ENCODE peak calls at places on chromosomes 16 and 17, in nine cellular contexts. N is keratinocyte, A is A549, P is BE2C, X is uterus, H is H1, B is tibial nerve, U is brain microvascular endothelial cell, Z is HepG2. F is an unnamed sample.

GRCh38 chr17:81821603-81822311 is 11.3 kb downstream of the MCRIP1 start:
- DNase-seq in U (peak; percentile 35), H (no peak), Z (peak; percentile 84), N (no peak), P (peak; percentile 96), A (peak; percentile 85), X (peak; percentile 55), B (peak; percentile 37), F (peak; percentile 45)

GRCh38 chr17:31696184-31696602 is 162.9 kb downstream of the COPRS start:
- DNase-seq in P (peak; percentile 86), N (no peak), H (no peak), U (peak; percentile 53), Z (peak; percentile 50), X (peak; percentile 86), A (no peak), B (peak; percentile 70), F (peak; percentile 65)

GRCh38 chr16:64615647-64616280 is 506.1 kb downstream of the CDH11 start:
- DNase-seq in X (no peak), N (no peak), A (no peak), P (peak; percentile 84), H (peak; percentile 19), Z (no peak), B (no peak), U (no peak), F (peak; percentile 50)

GRCh38 chr17:48066656-48067055 is 18.5 kb downstream of the NFE2L1 start:
- DNase-seq in P (no peak), U (no peak), X (no peak), A (no peak), N (no peak), B (no peak), Z (no peak), H (no peak), F (no peak)

GRCh38 chr17:75124041-75124818 is 7.3 kb downstream of the NT5C start:
- DNase-seq in P (peak; percentile 89), U (peak; percentile 49), B (no peak), Z (peak; percentile 48), X (no peak), N (peak; percentile 97), A (peak; percentile 100), H (no peak), F (peak; percentile 34)

GRCh38 chr17:63489291-63489690 is 12.4 kb downstream of the ACE start:
- DNase-seq in N (no peak), Z (no peak), X (no peak), A (no peak), U (no peak), B (no peak), H (no peak), P (no peak), F (no peak)

GRCh38 chr17:68061512-68062313 is 26.2 kb downstream of the KPNA2 start:
- DNase-seq in A (no peak), P (no peak), Z (peak; percentile 35), X (no peak), U (no peak), N (no peak), B (no peak), H (no peak), F (peak; percentile 17)

GRCh38 chr17:72719582-72720493 is 372.6 kb downstream of the SLC39A11 start:
- DNase-seq in P (no peak), B (no peak), X (no peak), U (peak; percentile 91), A (no peak), Z (no peak), H (no peak), N (no peak), F (peak; percentile 79)

GRCh38 chr16:64250866-64251265 is 871.0 kb downstream of the CDH11 start:
- DNase-seq in B (no peak), Z (no peak), U (peak; percentile 12), H (no peak), X (no peak), N (no peak), A (no peak), P (no peak), F (peak; percentile 39)

GRCh38 chr16:67181346-67181745 is 2.4 kb downstream of the MATCAP1 start:
- DNase-seq in P (no peak), H (no peak), U (peak; percentile 69), A (no peak), X (peak; percentile 76), Z (no peak), N (no peak), B (no peak), F (peak; percentile 80)

GRCh38 chr17:76714822-76715461 is 4.2 kb upstream of the MXRA7 start:
- DNase-seq in P (peak; percentile 80), A (peak; percentile 57), H (no peak), U (no peak), B (peak; percentile 78), X (peak; percentile 74), N (no peak), Z (no peak), F (peak; percentile 67)

GRCh38 chr16:30395155-30395991 is at the start of gene ZNF48:
- DNase-seq in U (peak; percentile 74), A (peak; percentile 88), Z (peak; percentile 89), P (peak; percentile 92), H (no peak), B (peak; percentile 62), N (no peak), X (peak; percentile 86), F (peak; percentile 94)

GRCh38 chr16:11857161-11857560 is 5.8 kb upstream of the RSL1D1 start:
- DNase-seq in A (no peak), U (peak; percentile 22), X (no peak), Z (no peak), P (no peak), H (no peak), B (no peak), N (no peak), F (peak; percentile 38)

GRCh38 chr17:36933174-36934143 is 3.8 kb upstream of the LHX1 start:
- DNase-seq in B (no peak), U (no peak), Z (no peak), H (no peak), P (no peak), X (no peak), N (no peak), A (no peak), F (no peak)

DNA sequence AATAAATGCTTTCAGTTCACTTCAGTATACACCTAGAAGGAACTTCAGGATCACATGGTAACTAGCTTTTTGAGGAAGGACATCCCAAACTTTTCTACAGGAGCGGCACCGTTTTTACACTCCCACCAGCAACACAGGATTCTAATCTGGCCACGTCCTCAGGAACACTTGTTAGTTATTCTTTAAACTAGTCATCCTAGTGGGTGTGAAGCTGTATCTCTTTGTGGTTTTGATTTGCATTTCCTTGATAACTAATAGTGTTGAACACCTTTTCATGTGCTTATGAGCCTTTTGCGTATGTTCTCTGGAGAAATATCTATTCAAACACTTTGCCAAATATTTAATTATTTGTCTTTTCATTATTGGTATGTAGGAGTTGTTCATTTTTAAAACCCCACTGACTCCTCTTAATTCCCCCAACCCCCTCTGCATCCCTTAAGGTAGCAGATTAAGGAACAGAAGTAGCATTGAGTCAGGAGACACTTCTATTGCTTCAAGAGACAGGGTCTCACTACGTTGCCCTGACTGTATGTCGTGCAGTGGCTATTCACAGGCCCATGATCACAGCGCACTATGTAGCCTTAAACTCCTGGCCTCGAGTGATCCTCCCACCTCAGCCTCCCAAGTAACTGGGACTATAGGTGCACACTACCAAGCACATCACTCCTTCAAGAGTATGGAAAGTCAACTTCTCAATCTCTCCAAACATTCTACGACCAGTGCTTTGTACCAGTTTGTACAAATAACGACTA is 25.4 kb downstream of the YWHAE start:
- DNase-seq in X (no peak), N (no peak), H (no peak), A (no peak), U (no peak), B (no peak), Z (no peak), P (no peak), F (no peak)
- H3K4me3 ChIP-seq in X (no peak overlapping the region), N (no peak overlapping the region), H (no peak overlapping the region), A (no peak overlapping the region), U (no peak overlapping the region), B (no peak overlapping the region), Z (no peak overlapping the region), P (no peak overlapping the region), F (no peak overlapping the region)

GRCh38 chr17:70808596-70808995 is 639.3 kb downstream of the KCNJ2 start:
- DNase-seq in B (no peak), P (peak; percentile 8), Z (no peak), X (no peak), A (peak; percentile 35), H (no peak), N (no peak), U (no peak), F (peak; percentile 32)
- TF ChIP-seq CTCF in B (no peak), P (peak; percentile 72), Z (peak; percentile 15), X (no peak), A (no peak), H (peak; percentile 73), N (peak; percentile 48), U (peak; percentile 49), F (peak; percentile 54)

DNA sequence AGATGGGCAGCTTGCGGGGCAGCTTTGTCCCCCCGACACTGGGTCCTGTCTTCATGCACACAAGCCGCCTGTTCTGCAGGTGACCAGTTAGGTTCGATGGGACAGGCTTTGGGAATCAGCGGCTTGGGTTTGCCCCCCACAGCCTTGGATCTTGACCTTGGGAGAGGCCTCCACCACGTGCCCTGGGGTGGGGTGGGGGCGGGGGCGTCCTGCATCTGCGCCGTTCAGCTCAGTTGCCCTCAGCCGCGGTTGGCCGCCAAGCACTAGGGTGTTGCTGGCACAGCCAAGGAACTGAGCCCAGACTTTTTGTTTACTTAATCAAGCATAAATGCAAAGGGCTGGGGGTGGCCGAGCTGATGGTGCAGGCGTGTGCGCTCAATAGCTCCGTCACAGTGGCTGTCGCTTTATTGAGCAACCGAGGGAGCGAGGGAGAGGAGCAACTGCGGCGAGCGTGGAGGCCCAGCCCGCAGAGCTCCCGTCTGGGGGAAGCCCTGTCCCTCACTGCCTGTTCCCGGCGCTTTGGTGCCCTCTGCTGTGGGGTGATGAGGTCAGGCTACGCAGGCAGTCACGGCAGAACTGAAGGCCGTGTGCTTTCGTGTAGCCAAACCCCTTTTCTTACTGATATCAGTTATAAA is 33.9 kb downstream of the JPH3 start:
- DNase-seq in X (peak; percentile 65), N (peak; percentile 5), H (peak; percentile 43), P (peak; percentile 92), Z (peak; percentile 75), A (peak; percentile 87), B (peak; percentile 70), U (peak; percentile 60), F (peak; percentile 72)
- H3K4me3 ChIP-seq in X (no peak overlapping the region), N (peak overlapping the region; percentile 7), H (no peak overlapping the region), P (peak overlapping the region; percentile 61), Z (peak overlapping the region; percentile 62), A (peak overlapping the region; percentile 53), B (peak overlapping the region; percentile 4), U (no peak overlapping the region), F (peak overlapping the region; percentile 11)

DNA sequence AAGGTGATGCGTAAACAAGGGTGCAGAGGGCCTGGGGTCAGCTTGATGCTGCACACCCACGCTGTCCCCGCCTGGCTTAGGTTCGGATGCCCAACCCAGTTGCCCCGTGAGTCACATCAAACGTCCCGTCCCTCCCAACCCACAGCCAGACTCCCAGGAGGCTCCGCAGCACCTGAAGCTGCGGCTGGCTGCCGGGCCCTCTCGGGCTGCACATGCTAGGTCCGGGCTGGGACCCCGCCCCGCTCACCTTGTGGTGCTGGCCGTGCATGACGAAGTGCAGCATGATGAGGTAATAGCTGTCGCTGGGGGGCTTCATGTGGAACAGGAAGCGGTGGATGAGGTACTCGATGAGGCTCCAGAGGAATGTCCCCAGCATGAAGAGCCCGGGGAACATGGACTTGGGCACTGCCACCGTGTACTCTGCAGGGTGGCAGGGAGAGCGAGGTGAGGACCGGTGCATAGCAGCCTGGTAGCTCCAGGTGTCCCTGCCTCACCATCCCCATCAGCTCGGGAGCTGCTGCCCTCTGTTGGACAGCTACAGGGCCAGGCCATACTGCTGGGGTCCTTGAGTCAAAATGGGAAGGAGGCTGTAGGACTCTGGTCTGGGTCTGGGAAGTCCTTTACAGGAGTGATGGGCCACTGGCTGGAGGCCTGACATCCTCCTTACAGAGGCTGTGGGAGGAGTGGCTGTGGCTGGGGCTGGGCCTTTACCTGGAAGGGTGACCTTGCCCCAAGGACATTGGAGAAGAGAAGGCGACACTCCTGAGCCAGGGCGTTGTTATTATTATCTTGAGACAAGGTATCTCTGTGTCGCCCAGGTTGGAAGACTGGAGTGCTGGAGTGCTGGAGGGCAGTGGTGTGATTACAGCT is 18.3 kb upstream of the MLKL start:
- DNase-seq in H (no peak), U (no peak), A (no peak), B (no peak), Z (no peak), X (no peak), N (no peak), P (no peak), F (no peak)
- TF ChIP-seq CTCF in H (peak; percentile 51), U (peak; percentile 20), A (no peak), B (no peak), Z (peak; percentile 49), X (no peak), N (no peak), P (no peak), F (no peak)

F was measured in choroid plexus epithelial cell.